ENCODE peak calls at places on chromosome 1, in eight cellular contexts. One of them, this sample, is unnamed.

GRCh38 chr1:53485478-53486394 is 26.5 kb downstream of the DMRTB1 start:
- DNase-seq in RPMI8226: peak; percentile 84
- DNase-seq in Right ventricle myocardium inferior: peak; percentile 85
- DNase-seq in CD8-positive, alpha-beta memory T cell: peak; percentile 26
- DNase-seq in activated gamma-delta T cell treated with Interleukin-2 at 50 U/mL for 16 hours: peak; percentile 74
- DNase-seq in left ventricle myocardium inferior: peak; percentile 77
- DNase-seq in myocyte: peak; percentile 82
- DNase-seq in T-helper 1 cell: peak; percentile 40
- DNase-seq in this sample: peak; percentile 80

GRCh38 chr1:151710187-151710586 is 6.4 kb downstream of the CELF3 start:
- DNase-seq in CD8-positive, alpha-beta memory T cell: no peak
- DNase-seq in Right ventricle myocardium inferior: no peak
- DNase-seq in RPMI8226: peak; percentile 54
- DNase-seq in myocyte: peak; percentile 23
- DNase-seq in T-helper 1 cell: no peak
- DNase-seq in activated gamma-delta T cell treated with Interleukin-2 at 50 U/mL for 16 hours: no peak
- DNase-seq in left ventricle myocardium inferior: no peak
- DNase-seq in this sample: no peak

GRCh38 chr1:205812878-205813754 is at the start of gene SLC41A1:
- DNase-seq in activated gamma-delta T cell treated with Interleukin-2 at 50 U/mL for 16 hours: peak; percentile 90
- DNase-seq in left ventricle myocardium inferior: peak; percentile 94
- DNase-seq in CD8-positive, alpha-beta memory T cell: peak; percentile 93
- DNase-seq in T-helper 1 cell: peak; percentile 91
- DNase-seq in myocyte: peak; percentile 96
- DNase-seq in RPMI8226: peak; percentile 95
- DNase-seq in Right ventricle myocardium inferior: peak; percentile 95
- DNase-seq in this sample: peak; percentile 96

GRCh38 chr1:3351300-3352083 is 103.0 kb upstream of the ARHGEF16 start:
- DNase-seq in RPMI8226: no peak
- DNase-seq in myocyte: no peak
- DNase-seq in left ventricle myocardium inferior: no peak
- DNase-seq in activated gamma-delta T cell treated with Interleukin-2 at 50 U/mL for 16 hours: no peak
- DNase-seq in T-helper 1 cell: no peak
- DNase-seq in CD8-positive, alpha-beta memory T cell: no peak
- DNase-seq in Right ventricle myocardium inferior: no peak
- DNase-seq in this sample: no peak

GRCh38 chr1:6347641-6348487 is 45.7 kb downstream of the ACOT7 start:
- DNase-seq in Right ventricle myocardium inferior: no peak
- DNase-seq in myocyte: peak; percentile 81
- DNase-seq in RPMI8226: peak; percentile 61
- DNase-seq in T-helper 1 cell: peak; percentile 57
- DNase-seq in left ventricle myocardium inferior: peak; percentile 32
- DNase-seq in activated gamma-delta T cell treated with Interleukin-2 at 50 U/mL for 16 hours: peak; percentile 68
- DNase-seq in CD8-positive, alpha-beta memory T cell: peak; percentile 69
- DNase-seq in this sample: no peak

GRCh38 chr1:33143698-33144097 is 38.1 kb downstream of the TRIM62 start:
- DNase-seq in T-helper 1 cell: no peak
- DNase-seq in CD8-positive, alpha-beta memory T cell: no peak
- DNase-seq in myocyte: no peak
- DNase-seq in RPMI8226: no peak
- DNase-seq in Right ventricle myocardium inferior: no peak
- DNase-seq in activated gamma-delta T cell treated with Interleukin-2 at 50 U/mL for 16 hours: no peak
- DNase-seq in left ventricle myocardium inferior: no peak
- DNase-seq in this sample: no peak

GRCh38 chr1:2355408-2356261 is 35.7 kb downstream of the MORN1 start:
- DNase-seq in left ventricle myocardium inferior: no peak
- DNase-seq in CD8-positive, alpha-beta memory T cell: no peak
- DNase-seq in Right ventricle myocardium inferior: peak; percentile 66
- DNase-seq in T-helper 1 cell: no peak
- DNase-seq in activated gamma-delta T cell treated with Interleukin-2 at 50 U/mL for 16 hours: no peak
- DNase-seq in myocyte: no peak
- DNase-seq in RPMI8226: no peak
- DNase-seq in this sample: no peak

GRCh38 chr1:17258758-17259130 is 9.8 kb downstream of the PADI3 start:
- DNase-seq in CD8-positive, alpha-beta memory T cell: no peak
- DNase-seq in activated gamma-delta T cell treated with Interleukin-2 at 50 U/mL for 16 hours: no peak
- DNase-seq in T-helper 1 cell: no peak
- DNase-seq in left ventricle myocardium inferior: no peak
- DNase-seq in RPMI8226: no peak
- DNase-seq in myocyte: no peak
- DNase-seq in Right ventricle myocardium inferior: no peak
- DNase-seq in this sample: no peak

This sample was measured in heart left ventricle.